ENCODE peak calls at places on chromosomes 5 and 9, in five cellular contexts. One of them, this sample, is unnamed.

GRCh38 chr5:91514408-91514807 is 131.3 kb upstream of the ARRDC3 start:
- DNase-seq in H9: no peak
- DNase-seq in neuronal stem cell: no peak
- DNase-seq in body of pancreas: no peak
- DNase-seq in gastrocnemius medialis: no peak
- DNase-seq in this sample: no peak

GRCh38 chr5:52674815-52675545 is 112.7 kb upstream of the ITGA1 start:
- DNase-seq in H9: no peak
- DNase-seq in body of pancreas: no peak
- DNase-seq in gastrocnemius medialis: no peak
- DNase-seq in neuronal stem cell: no peak
- DNase-seq in this sample: no peak

GRCh38 chr5:128197911-128198522 is 114.5 kb downstream of the SLC12A2 start:
- DNase-seq in neuronal stem cell: no peak
- DNase-seq in gastrocnemius medialis: peak; percentile 33
- DNase-seq in body of pancreas: no peak
- DNase-seq in H9: no peak
- DNase-seq in this sample: no peak

GRCh38 chr5:40367260-40367659 is 312.5 kb upstream of the PTGER4 start:
- DNase-seq in gastrocnemius medialis: no peak
- DNase-seq in neuronal stem cell: no peak
- DNase-seq in body of pancreas: no peak
- DNase-seq in H9: no peak
- DNase-seq in this sample: no peak

GRCh38 chr5:22480305-22480704 is 372.8 kb downstream of the CDH12 start:
- DNase-seq in body of pancreas: no peak
- DNase-seq in gastrocnemius medialis: no peak
- DNase-seq in H9: no peak
- DNase-seq in neuronal stem cell: no peak
- DNase-seq in this sample: no peak

GRCh38 chr9:124947727-124948391 is 7.0 kb upstream of the GOLGA1 start:
- DNase-seq in body of pancreas: no peak
- DNase-seq in H9: no peak
- DNase-seq in gastrocnemius medialis: no peak
- DNase-seq in neuronal stem cell: no peak
- DNase-seq in this sample: no peak

GRCh38 chr5:7955476-7955875 is 86.5 kb downstream of the MTRR start:
- DNase-seq in body of pancreas: no peak
- DNase-seq in neuronal stem cell: no peak
- DNase-seq in gastrocnemius medialis: no peak
- DNase-seq in H9: no peak
- DNase-seq in this sample: no peak

GRCh38 chr9:36895744-36896260 is 138.3 kb downstream of the PAX5 start:
- DNase-seq in H9: peak; percentile 32
- DNase-seq in body of pancreas: no peak
- DNase-seq in neuronal stem cell: no peak
- DNase-seq in gastrocnemius medialis: no peak
- DNase-seq in this sample: no peak

GRCh38 chr9:110541950-110542349 is 37.6 kb downstream of the SVEP1 start:
- DNase-seq in H9: no peak
- DNase-seq in neuronal stem cell: no peak
- DNase-seq in gastrocnemius medialis: no peak
- DNase-seq in body of pancreas: no peak
- DNase-seq in this sample: no peak

GRCh38 chr9:33297455-33297854 is 7.1 kb downstream of the NFX1 start:
- DNase-seq in neuronal stem cell: no peak
- DNase-seq in body of pancreas: peak; percentile 20
- DNase-seq in H9: no peak
- DNase-seq in gastrocnemius medialis: peak; percentile 63
- DNase-seq in this sample: no peak

GRCh38 chr5:10333154-10334006 is 20.1 kb upstream of the MARCHF6 start:
- DNase-seq in gastrocnemius medialis: peak; percentile 43
- DNase-seq in H9: peak; percentile 57
- DNase-seq in neuronal stem cell: no peak
- DNase-seq in body of pancreas: peak; percentile 62
- DNase-seq in this sample: no peak

GRCh38 chr5:120239076-120239475 is 225.0 kb upstream of the PRR16 start:
- DNase-seq in neuronal stem cell: no peak
- DNase-seq in body of pancreas: no peak
- DNase-seq in gastrocnemius medialis: no peak
- DNase-seq in H9: no peak
- DNase-seq in this sample: no peak

GRCh38 chr9:71911061-71911907 is at the start of the genes ABHD17B and C9orf85:
- DNase-seq in neuronal stem cell: peak; percentile 100
- DNase-seq in gastrocnemius medialis: peak; percentile 99
- DNase-seq in H9: peak; percentile 99
- DNase-seq in body of pancreas: peak; percentile 98
- DNase-seq in this sample: peak; percentile 93

GRCh38 chr5:8756498-8757084 is 789.3 kb downstream of the SEMA5A start:
- DNase-seq in neuronal stem cell: peak; percentile 55
- DNase-seq in body of pancreas: no peak
- DNase-seq in gastrocnemius medialis: no peak
- DNase-seq in H9: peak; percentile 36
- DNase-seq in this sample: no peak

GRCh38 chr9:123647145-123647544 is 282.8 kb downstream of the DENND1A start:
- DNase-seq in neuronal stem cell: no peak
- DNase-seq in H9: no peak
- DNase-seq in gastrocnemius medialis: no peak
- DNase-seq in body of pancreas: no peak
- DNase-seq in this sample: no peak

GRCh38 chr9:18708429-18708828 is 234.5 kb downstream of the ADAMTSL1 start:
- DNase-seq in neuronal stem cell: no peak
- DNase-seq in gastrocnemius medialis: no peak
- DNase-seq in body of pancreas: no peak
- DNase-seq in H9: no peak
- DNase-seq in this sample: no peak

GRCh38 chr5:61366841-61367240 is 34.8 kb downstream of the ZSWIM6 start:
- DNase-seq in neuronal stem cell: no peak
- DNase-seq in body of pancreas: no peak
- DNase-seq in H9: no peak
- DNase-seq in gastrocnemius medialis: no peak
- DNase-seq in this sample: no peak

GRCh38 chr9:128033609-128034008 is 33.5 kb downstream of the NAIF1 start:
- DNase-seq in gastrocnemius medialis: no peak
- DNase-seq in body of pancreas: no peak
- DNase-seq in neuronal stem cell: no peak
- DNase-seq in H9: no peak
- DNase-seq in this sample: no peak

GRCh38 chr5:159163027-159163699 is 46.2 kb downstream of the RNF145 start:
- DNase-seq in H9: no peak
- DNase-seq in body of pancreas: no peak
- DNase-seq in gastrocnemius medialis: no peak
- DNase-seq in neuronal stem cell: no peak
- DNase-seq in this sample: no peak

GRCh38 chr5:125775896-125776295 is 647.3 kb upstream of the GRAMD2B start:
- DNase-seq in neuronal stem cell: no peak
- DNase-seq in H9: no peak
- DNase-seq in body of pancreas: no peak
- DNase-seq in gastrocnemius medialis: no peak
- DNase-seq in this sample: no peak

GRCh38 chr5:101517795-101518194 is 614.7 kb upstream of the ST8SIA4 start:
- DNase-seq in gastrocnemius medialis: no peak
- DNase-seq in neuronal stem cell: no peak
- DNase-seq in H9: no peak
- DNase-seq in body of pancreas: no peak
- DNase-seq in this sample: no peak

DNA sequence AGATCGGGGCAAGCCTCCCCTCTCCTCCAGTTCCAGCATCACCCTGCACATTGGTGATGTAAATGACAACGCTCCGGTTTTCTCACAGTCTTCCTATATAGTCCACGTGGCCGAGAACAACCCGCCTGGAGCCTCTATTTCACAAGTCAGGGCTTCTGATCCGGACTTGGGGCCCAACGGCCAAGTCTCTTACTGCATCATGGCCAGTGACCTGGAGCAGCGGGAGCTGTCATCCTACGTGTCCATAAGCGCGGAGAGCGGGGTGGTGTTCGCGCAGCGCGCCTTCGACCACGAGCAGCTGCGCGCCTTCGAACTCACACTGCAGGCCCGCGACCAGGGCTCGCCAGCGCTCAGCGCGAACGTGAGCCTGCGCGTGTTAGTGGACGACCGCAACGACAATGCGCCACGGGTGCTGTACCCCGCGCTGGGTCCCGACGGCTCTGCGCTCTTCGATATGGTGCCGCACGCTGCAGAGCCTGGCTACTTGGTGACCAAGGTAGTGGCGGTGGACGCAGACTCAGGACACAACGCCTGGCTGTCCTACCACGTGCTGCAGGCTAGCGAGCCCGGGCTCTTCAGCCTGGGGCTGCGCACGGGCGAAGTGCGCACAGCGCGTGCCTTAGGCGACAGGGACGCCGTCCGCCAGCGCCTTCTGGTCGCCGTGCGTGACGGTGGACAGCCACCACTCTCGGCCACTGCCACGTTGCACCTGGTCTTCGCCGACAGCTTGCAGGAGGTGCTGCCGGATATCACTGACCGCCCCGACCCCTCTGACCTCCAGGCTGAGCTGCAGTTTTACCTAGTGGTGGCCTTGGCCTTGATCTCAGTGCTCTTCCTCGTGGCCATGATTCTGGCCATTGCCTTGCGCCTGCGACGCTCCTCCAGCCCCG is 1.9 kb downstream of the PCDHGB4 start:
- DNase-seq in gastrocnemius medialis: no peak
- DNase-seq in body of pancreas: no peak
- DNase-seq in H9: no peak
- DNase-seq in neuronal stem cell: no peak
- DNase-seq in this sample: no peak
- H3K9me3 ChIP-seq in gastrocnemius medialis: peaks cover 5% of the 10 kb centered on the region
- H3K9me3 ChIP-seq in body of pancreas: peaks cover 67% of the 10 kb centered on the region
- H3K9me3 ChIP-seq in H9: peaks cover 44% of the 10 kb centered on the region
- H3K9me3 ChIP-seq in neuronal stem cell: peaks cover 40% of the 10 kb centered on the region
- H3K9me3 ChIP-seq in this sample: peaks cover 21% of the 10 kb centered on the region

GRCh38 chr5:65943771-65944170 is 17.4 kb downstream of the ERBIN start:
- DNase-seq in neuronal stem cell: no peak
- DNase-seq in gastrocnemius medialis: no peak
- DNase-seq in body of pancreas: no peak
- DNase-seq in H9: no peak
- DNase-seq in this sample: no peak
- H3K9me3 ChIP-seq in neuronal stem cell: peaks cover 2% of the 10 kb centered on the region
- H3K9me3 ChIP-seq in gastrocnemius medialis: no peaks in the 10 kb centered on the region
- H3K9me3 ChIP-seq in body of pancreas: no peaks in the 10 kb centered on the region
- H3K9me3 ChIP-seq in H9: no peaks in the 10 kb centered on the region
- H3K9me3 ChIP-seq in this sample: no peaks in the 10 kb centered on the region

GRCh38 chr5:148776261-148776660 is 50.1 kb upstream of the ADRB2 start:
- DNase-seq in gastrocnemius medialis: no peak
- DNase-seq in H9: no peak
- DNase-seq in neuronal stem cell: no peak
- DNase-seq in body of pancreas: no peak
- DNase-seq in this sample: no peak
- H3K9me3 ChIP-seq in gastrocnemius medialis: no peaks in the 10 kb centered on the region
- H3K9me3 ChIP-seq in H9: no peaks in the 10 kb centered on the region
- H3K9me3 ChIP-seq in neuronal stem cell: no peaks in the 10 kb centered on the region
- H3K9me3 ChIP-seq in body of pancreas: no peaks in the 10 kb centered on the region
- H3K9me3 ChIP-seq in this sample: no peaks in the 10 kb centered on the region

GRCh38 chr9:130319300-130319699 is 53.7 kb downstream of the HMCN2 start:
- DNase-seq in neuronal stem cell: no peak
- DNase-seq in gastrocnemius medialis: no peak
- DNase-seq in body of pancreas: no peak
- DNase-seq in H9: no peak
- DNase-seq in this sample: no peak
- H3K9me3 ChIP-seq in neuronal stem cell: no peaks in the 10 kb centered on the region
- H3K9me3 ChIP-seq in gastrocnemius medialis: no peaks in the 10 kb centered on the region
- H3K9me3 ChIP-seq in body of pancreas: no peaks in the 10 kb centered on the region
- H3K9me3 ChIP-seq in H9: no peaks in the 10 kb centered on the region
- H3K9me3 ChIP-seq in this sample: no peaks in the 10 kb centered on the region